ENCODE peak calls at places on chromosomes 12 and 14, in six cellular contexts. O is cardiac fibroblast, J is GM12891, W is NCI-H2081, A is left colon, B is SJSA1. G is an unnamed sample.
A peak's percentile ranks its signal among the peaks of the same experiment; 100 is the strongest.

GRCh38 chr12:107379852-107380567 is 286.7 kb upstream of the CRY1 start:
- DNase-seq in O (peak; percentile 26), J (no peak), W (peak; percentile 72), A (no peak), B (peak; percentile 53), G (no peak)

GRCh38 chr12:46609281-46609623 is 216.5 kb downstream of the SLC38A4 start:
- DNase-seq in O (no peak), J (no peak), W (peak; percentile 8), A (no peak), B (no peak), G (no peak)

GRCh38 chr12:131872154-131873046 is 22.0 kb upstream of the ULK1 start:
- DNase-seq in O (peak; percentile 91), J (peak; percentile 8), W (no peak), A (no peak), B (peak; percentile 89), G (no peak)

GRCh38 chr12:51869490-51869865 is 18.4 kb upstream of the ANKRD33 start:
- DNase-seq in O (no peak), J (no peak), W (no peak), A (no peak), B (no peak), G (no peak)

GRCh38 chr14:63624701-63625100 is 17.0 kb downstream of the WDR89 start:
- DNase-seq in O (no peak), J (no peak), W (no peak), A (no peak), B (no peak), G (no peak)

GRCh38 chr14:58724702-58725101 is 86.9 kb downstream of the DACT1 start:
- DNase-seq in O (no peak), J (no peak), W (no peak), A (no peak), B (no peak), G (no peak)

GRCh38 chr12:108146035-108146893 is 17.2 kb downstream of the WSCD2 start:
- DNase-seq in O (no peak), J (no peak), W (no peak), A (no peak), B (no peak), G (no peak)

GRCh38 chr12:49552899-49553298 is 14.1 kb downstream of the KCNH3 start:
- DNase-seq in O (no peak), J (no peak), W (no peak), A (no peak), B (no peak), G (no peak)

GRCh38 chr12:15830538-15830937 is 41.4 kb upstream of the EPS8 start:
- DNase-seq in O (peak; percentile 81), J (no peak), W (no peak), A (no peak), B (no peak), G (no peak)

GRCh38 chr14:41062826-41063225 is 543.9 kb upstream of the LRFN5 start:
- DNase-seq in O (peak; percentile 1), J (no peak), W (no peak), A (no peak), B (no peak), G (no peak)

GRCh38 chr14:61925043-61925442 is 162.8 kb downstream of the SNAPC1 start:
- DNase-seq in O (peak; percentile 40), J (no peak), W (peak; percentile 7), A (no peak), B (no peak), G (no peak)

G was measured in AML-193.